ENCODE peak calls at places on chromosome 6, in six cellular contexts. G is heart right ventricle, W is A549, Q is tibial nerve, J is HepG2, N is progenitor cell of endocrine pancreas. V is an unnamed sample.

GRCh38 chr6:89433637-89434499 is 916 bp downstream of the ANKRD6 start:
- DNase-seq in G (peak), W (no peak), Q (no peak), J (no peak), N (peak), V (peak)

GRCh38 chr6:137033828-137034227 is 10.9 kb downstream of the IL20RA start:
- DNase-seq in G (no peak), W (no peak), Q (no peak), J (peak), N (no peak), V (peak)

GRCh38 chr6:90237350-90237990 is 59.2 kb downstream of the BACH2 start:
- DNase-seq in G (no peak), W (no peak), Q (no peak), J (no peak), N (no peak), V (no peak)

GRCh38 chr6:169169941-169170582 is 83.6 kb downstream of the THBS2 start:
- DNase-seq in G (no peak), W (no peak), Q (no peak), J (no peak), N (no peak), V (no peak)

GRCh38 chr6:36829919-36830544 is 9.2 kb downstream of the CPNE5 start:
- DNase-seq in G (peak), W (no peak), Q (peak), J (peak), N (no peak), V (no peak)

GRCh38 chr6:97361286-97361685 is 78.3 kb upstream of the MMS22L start:
- DNase-seq in G (no peak), W (peak), Q (no peak), J (peak), N (no peak), V (no peak)

GRCh38 chr6:123994891-123995635 is 191.4 kb downstream of the NKAIN2 start:
- DNase-seq in G (no peak), W (no peak), Q (no peak), J (no peak), N (no peak), V (no peak)

GRCh38 chr6:109507490-109508072 is 24.6 kb upstream of the ZBTB24 start:
- DNase-seq in G (no peak), W (no peak), Q (no peak), J (no peak), N (no peak), V (no peak)

GRCh38 chr6:164039954-164040375 is 625.4 kb downstream of the QKI start:
- DNase-seq in G (no peak), W (no peak), Q (no peak), J (no peak), N (no peak), V (no peak)

GRCh38 chr6:130760006-130760405 is 67.2 kb upstream of the SMLR1 start:
- DNase-seq in G (no peak), W (peak), Q (no peak), J (peak), N (no peak), V (no peak)

GRCh38 chr6:64249129-64249528 is 613.5 kb downstream of the PHF3 start:
- DNase-seq in G (no peak), W (peak), Q (no peak), J (peak), N (no peak), V (no peak)

GRCh38 chr6:79544939-79545450 is 7.8 kb upstream of the LCA5 start:
- DNase-seq in G (peak), W (peak), Q (no peak), J (peak), N (peak), V (no peak)

GRCh38 chr6:148342146-148343027 is at the start of gene SASH1:
- DNase-seq in G (peak), W (peak), Q (peak), J (peak), N (peak), V (no peak)

GRCh38 chr6:26394289-26394688 is 7.8 kb upstream of the BTN3A1 start:
- DNase-seq in G (no peak), W (peak), Q (no peak), J (peak), N (no peak), V (no peak)

GRCh38 chr6:19705606-19706005 is 131.6 kb upstream of the ID4 start:
- DNase-seq in G (no peak), W (no peak), Q (no peak), J (no peak), N (no peak), V (no peak)

GRCh38 chr6:36716476-36717093 is 19.0 kb downstream of the RAB44 start:
- DNase-seq in G (no peak), W (no peak), Q (no peak), J (no peak), N (no peak), V (no peak)

GRCh38 chr6:35960192-35960591 is 39.3 kb upstream of the SRPK1 start:
- DNase-seq in G (no peak), W (no peak), Q (no peak), J (no peak), N (no peak), V (no peak)

GRCh38 chr6:89239338-89239737 is 22.2 kb upstream of the GABRR1 start:
- DNase-seq in G (no peak), W (no peak), Q (no peak), J (no peak), N (no peak), V (no peak)

GRCh38 chr6:85417336-85417735 is 32.5 kb upstream of the NT5E start:
- DNase-seq in G (no peak), W (no peak), Q (no peak), J (no peak), N (no peak), V (no peak)

GRCh38 chr6:137261393-137262154 is 42.4 kb upstream of the IFNGR1 start:
- DNase-seq in G (no peak), W (peak), Q (no peak), J (peak), N (no peak), V (no peak)

GRCh38 chr6:139014945-139015344 is 13.6 kb upstream of the ABRACL start:
- DNase-seq in G (no peak), W (no peak), Q (no peak), J (no peak), N (no peak), V (no peak)

GRCh38 chr6:61901748-61902147 is 384.3 kb downstream of the KHDRBS2 start:
- DNase-seq in G (no peak), W (no peak), Q (no peak), J (no peak), N (no peak), V (no peak)

GRCh38 chr6:33549196-33549595 is 30.9 kb downstream of the BAK1 start:
- DNase-seq in G (no peak), W (no peak), Q (no peak), J (no peak), N (no peak), V (no peak)

GRCh38 chr6:26431258-26432162 is 8.8 kb upstream of the BTN3A3 start:
- DNase-seq in G (no peak), W (no peak), Q (no peak), J (no peak), N (no peak), V (no peak)

GRCh38 chr6:106223300-106223930 is 102.1 kb downstream of the ATG5 start:
- DNase-seq in G (no peak), W (peak), Q (no peak), J (peak), N (peak), V (peak)

GRCh38 chr6:144064402-144064830 is 31.0 kb downstream of the SF3B5 start:
- DNase-seq in G (peak), W (no peak), Q (peak), J (no peak), N (peak), V (peak)

GRCh38 chr6:44278774-44279697 is 8.8 kb downstream of the TMEM151B start:
- DNase-seq in G (no peak), W (no peak), Q (no peak), J (no peak), N (no peak), V (no peak)

GRCh38 chr6:149924933-149925252 is 2.0 kb upstream of the RAET1G start:
- DNase-seq in G (no peak), W (no peak), Q (no peak), J (no peak), N (no peak), V (peak)

GRCh38 chr6:157335829-157336228 is 12.5 kb upstream of the TMEM242 start:
- DNase-seq in G (no peak), W (peak), Q (no peak), J (no peak), N (no peak), V (no peak)

GRCh38 chr6:92806254-92806653 is 613.1 kb downstream of the EPHA7 start:
- DNase-seq in G (no peak), W (no peak), Q (no peak), J (no peak), N (no peak), V (no peak)
- TF ChIP-seq CTCF in G (no peak), W (no peak), Q (no peak), J (no peak), N (no peak), V (no peak)

GRCh38 chr6:14707971-14708465 is 537.9 kb upstream of the JARID2 start:
- DNase-seq in G (no peak), W (no peak), Q (no peak), J (no peak), N (no peak), V (no peak)

GRCh38 chr6:14710421-14710820 is 535.4 kb upstream of the JARID2 start:
- DNase-seq in G (no peak), W (no peak), Q (no peak), J (no peak), N (no peak), V (no peak)

GRCh38 chr6:14709066-14709670 is 536.7 kb upstream of the JARID2 start:
- DNase-seq in G (no peak), W (no peak), Q (no peak), J (no peak), N (no peak), V (no peak)

GRCh38 chr6:14711056-14711703 is 534.7 kb upstream of the JARID2 start:
- DNase-seq in G (no peak), W (peak), Q (no peak), J (peak), N (no peak), V (no peak)

DNA sequence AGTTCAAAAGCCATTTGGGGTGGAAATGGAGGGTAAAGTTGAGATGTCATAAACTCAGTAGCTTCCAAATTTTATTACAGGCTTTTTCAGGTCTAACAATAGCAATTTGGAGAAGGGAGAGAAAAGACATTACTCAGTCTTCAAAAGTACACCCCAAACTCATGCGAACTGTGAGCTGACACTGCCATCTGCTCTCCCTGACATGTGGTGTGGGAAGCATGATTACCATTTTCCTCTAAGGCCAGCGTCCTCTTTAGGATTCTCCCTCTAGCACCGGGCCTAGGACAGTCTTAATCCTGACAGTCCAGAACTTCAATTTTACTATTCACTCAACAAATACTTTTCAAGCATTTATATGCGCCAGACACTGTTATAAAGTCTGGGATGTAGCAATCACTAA is 536.0 kb upstream of the JARID2 start:
- DNase-seq in G (no peak), W (no peak), Q (no peak), J (no peak), N (no peak), V (no peak)
- TF ChIP-seq CTCF in G (no peak), W (no peak), Q (no peak), J (no peak), N (no peak), V (no peak)

GRCh38 chr6:159833997-159834601 is 34.0 kb downstream of the PNLDC1 start:
- DNase-seq in G (no peak), W (no peak), Q (no peak), J (no peak), N (no peak), V (no peak)
- TF ChIP-seq CTCF in G (no peak), W (no peak), Q (no peak), J (no peak), N (no peak), V (no peak)

GRCh38 chr6:132391391-132392291 is 9.6 kb downstream of the MOXD1 start:
- DNase-seq in G (no peak), W (no peak), Q (no peak), J (no peak), N (no peak), V (no peak)

GRCh38 chr6:132390451-132390850 is 10.8 kb downstream of the MOXD1 start:
- DNase-seq in G (no peak), W (no peak), Q (no peak), J (no peak), N (no peak), V (no peak)

GRCh38 chr6:132392292-132392691 is 9.0 kb downstream of the MOXD1 start:
- DNase-seq in G (no peak), W (no peak), Q (no peak), J (no peak), N (no peak), V (no peak)

GRCh38 chr6:132395015-132395597 is 6.2 kb downstream of the MOXD1 start:
- DNase-seq in G (no peak), W (no peak), Q (no peak), J (no peak), N (no peak), V (no peak)

DNA sequence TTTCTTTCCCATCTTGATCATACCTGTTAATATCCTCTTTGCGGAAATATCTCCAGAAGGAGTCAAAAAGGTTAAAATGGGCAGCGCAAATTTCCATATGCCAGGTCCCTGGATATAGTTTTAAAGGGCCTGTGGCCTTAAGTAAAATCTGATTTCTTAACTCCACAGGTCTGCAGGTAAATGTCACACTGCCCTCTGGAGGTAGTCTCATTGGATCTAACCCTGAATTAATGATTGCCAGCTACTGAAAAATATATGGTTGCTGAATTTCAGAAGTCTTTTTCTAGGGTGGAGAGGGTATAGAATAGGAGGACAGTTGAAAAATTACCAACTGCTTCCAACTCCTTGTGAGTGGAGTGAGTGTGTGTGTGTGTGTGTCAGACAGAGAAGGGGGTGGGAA is 8.5 kb downstream of the MOXD1 start:
- DNase-seq in G (no peak), W (peak), Q (no peak), J (peak), N (no peak), V (no peak)
- TF ChIP-seq CTCF in G (no peak), W (peak), Q (no peak), J (peak), N (peak), V (no peak)

GRCh38 chr6:160048471-160048870 is 73.1 kb upstream of the SLC22A1 start:
- DNase-seq in G (no peak), W (no peak), Q (no peak), J (no peak), N (no peak), V (no peak)
- TF ChIP-seq CTCF in G (no peak), W (no peak), Q (no peak), J (no peak), N (no peak), V (no peak)

GRCh38 chr6:160934157-160934556 is 57.4 kb upstream of the MAP3K4 start:
- DNase-seq in G (no peak), W (no peak), Q (no peak), J (no peak), N (no peak), V (no peak)

GRCh38 chr6:160930547-160931377 is 60.8 kb upstream of the MAP3K4 start:
- DNase-seq in G (peak), W (peak), Q (peak), J (peak), N (peak), V (peak)

GRCh38 chr6:160929831-160930230 is 61.7 kb upstream of the MAP3K4 start:
- DNase-seq in G (no peak), W (no peak), Q (no peak), J (no peak), N (no peak), V (no peak)

GRCh38 chr6:160933256-160933655 is 58.3 kb upstream of the MAP3K4 start:
- DNase-seq in G (peak), W (no peak), Q (no peak), J (peak), N (no peak), V (no peak)

GRCh38 chr6:160931378-160932343 is 59.9 kb upstream of the MAP3K4 start:
- DNase-seq in G (no peak), W (no peak), Q (no peak), J (no peak), N (no peak), V (no peak)
- TF ChIP-seq CTCF in G (no peak), W (no peak), Q (no peak), J (no peak), N (no peak), V (no peak)

GRCh38 chr6:31541658-31542521 is at the start of gene DDX39B:
- DNase-seq in G (peak), W (peak), Q (peak), J (peak), N (peak), V (peak)
- TF ChIP-seq CTCF in G (no peak), W (no peak), Q (no peak), J (peak), N (no peak), V (no peak)

GRCh38 chr6:28980797-28981390 is 24.2 kb downstream of the ZNF311 start:
- DNase-seq in G (no peak), W (peak), Q (no peak), J (peak), N (peak), V (no peak)

GRCh38 chr6:28980137-28980796 is 24.8 kb downstream of the ZNF311 start:
- DNase-seq in G (no peak), W (no peak), Q (no peak), J (peak), N (no peak), V (no peak)

GRCh38 chr6:28981833-28982475 is 23.2 kb downstream of the ZNF311 start:
- DNase-seq in G (peak), W (peak), Q (peak), J (peak), N (peak), V (peak)

GRCh38 chr6:28982476-28983266 is 22.4 kb downstream of the ZNF311 start:
- DNase-seq in G (no peak), W (peak), Q (no peak), J (peak), N (no peak), V (no peak)

DNA sequence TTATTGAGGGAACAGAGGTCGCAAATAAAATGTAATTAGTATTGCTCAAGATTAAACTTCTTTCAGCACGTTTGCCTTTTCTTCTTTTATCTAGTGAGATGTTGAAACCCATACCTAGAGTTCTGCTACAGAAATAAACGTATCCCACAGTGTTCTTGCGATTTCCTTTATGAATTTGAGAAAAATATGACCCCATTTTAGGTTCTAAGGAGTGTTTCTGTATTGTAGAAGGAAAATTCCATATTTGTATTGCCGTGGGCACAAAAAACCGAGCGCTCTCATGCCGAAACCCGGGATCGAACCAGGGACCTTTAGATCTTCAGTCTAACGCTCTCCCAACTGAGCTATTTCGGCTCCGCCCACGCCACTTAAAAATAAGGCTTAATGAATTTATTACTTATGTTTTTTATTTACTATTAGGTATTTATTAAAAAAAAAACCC is 23.7 kb downstream of the ZNF311 start:
- DNase-seq in G (peak), W (peak), Q (no peak), J (peak), N (peak), V (peak)
- TF ChIP-seq CTCF in G (no peak), W (no peak), Q (no peak), J (peak), N (no peak), V (peak)

DNA sequence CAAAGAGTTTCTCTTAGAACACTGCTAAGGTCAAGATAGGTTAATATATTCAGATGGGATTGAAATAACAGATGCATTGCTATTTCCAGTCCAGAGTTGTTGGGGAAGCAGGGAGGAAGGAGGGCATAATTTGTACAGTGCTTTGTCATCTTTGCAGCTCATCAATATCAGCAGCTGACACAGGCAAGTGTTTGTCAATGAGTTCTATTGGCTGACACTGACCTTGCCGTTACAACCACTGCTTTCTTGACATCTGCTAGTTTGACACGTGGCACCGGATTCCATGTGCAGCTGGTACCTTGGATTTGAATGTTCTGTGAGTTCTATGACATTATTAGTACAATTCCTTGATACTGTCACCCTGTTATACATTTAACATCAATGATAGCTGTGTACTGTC is 27.9 kb upstream of the MLIP start:
- DNase-seq in G (no peak), W (no peak), Q (no peak), J (no peak), N (no peak), V (no peak)
- TF ChIP-seq CTCF in G (no peak), W (no peak), Q (no peak), J (no peak), N (no peak), V (no peak)

DNA sequence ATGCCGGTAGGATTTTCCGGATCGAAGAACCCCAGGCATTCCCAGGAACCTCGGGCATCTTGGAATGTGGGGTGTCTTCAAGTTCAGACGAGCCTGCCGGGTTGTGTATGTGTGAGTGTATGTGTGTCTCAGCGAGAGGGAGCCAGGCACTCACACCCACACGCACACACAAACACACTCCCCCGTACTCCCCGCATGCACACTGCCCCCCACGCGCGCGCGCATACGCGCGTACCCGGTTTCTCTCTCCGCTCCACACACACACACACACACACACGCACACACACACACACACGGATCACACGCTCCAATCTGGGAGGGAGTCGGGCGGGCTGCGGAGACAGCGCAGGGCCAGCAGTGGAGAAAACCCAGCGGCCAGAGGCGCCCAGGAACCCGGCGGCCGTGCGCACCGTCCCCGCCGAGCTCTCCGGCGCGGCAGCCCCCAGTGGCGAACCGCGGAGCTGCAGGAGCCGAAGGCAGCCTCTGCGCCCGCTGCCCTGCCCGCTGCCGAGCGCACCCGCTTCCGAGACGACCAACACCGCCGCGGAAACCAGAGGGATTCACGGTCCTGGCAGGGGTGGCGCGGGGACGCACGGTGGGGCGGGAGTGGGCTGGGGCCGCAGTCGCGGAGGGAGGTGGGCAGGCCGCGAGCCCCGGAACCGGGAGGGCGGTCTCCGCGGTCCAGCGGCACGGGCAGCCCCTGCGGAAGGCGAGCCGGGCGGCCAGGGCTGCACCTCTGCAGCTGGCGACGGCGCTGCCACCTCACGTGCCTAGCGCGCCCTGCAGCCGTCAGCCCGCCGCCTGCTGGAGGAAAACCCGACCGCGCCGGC is at the start of gene LRFN2:
- DNase-seq in G (peak), W (peak), Q (peak), J (peak), N (peak), V (peak)
- TF ChIP-seq CTCF in G (peak), W (peak), Q (peak), J (peak), N (peak), V (peak)

V was measured in natural killer cell.